ENCODE peak calls at places on chromosomes 2 and 18, in seven cellular contexts. X is RWPE2, A is AG04450, Y is endodermal cell, V is OCI-LY7, B is heart left ventricle, H is cardiac muscle cell. K is an unnamed sample.

GRCh38 chr2:196376984-196377877 is 205.9 kb upstream of the STK17B start:
- DNase-seq in X (no peak), A (no peak), Y (no peak), V (no peak), B (no peak), H (peak), K (peak)

GRCh38 chr2:68317971-68318685 is 1.6 kb downstream of the CNRIP1 start:
- DNase-seq in X (no peak), A (no peak), Y (no peak), V (no peak), B (no peak), H (no peak), K (peak)

GRCh38 chr18:50397023-50397422 is 22.2 kb downstream of the SKA1 start:
- DNase-seq in X (no peak), A (no peak), Y (no peak), V (no peak), B (no peak), H (peak), K (no peak)

GRCh38 chr2:241298554-241299165 is 16.8 kb downstream of the HDLBP start:
- DNase-seq in X (no peak), A (no peak), Y (no peak), V (no peak), B (no peak), H (no peak), K (no peak)

GRCh38 chr2:78982638-78983330 is 42.7 kb upstream of the REG3G start:
- DNase-seq in X (no peak), A (no peak), Y (no peak), V (no peak), B (no peak), H (no peak), K (no peak)

GRCh38 chr18:9814431-9814830 is 71.3 kb upstream of the TXNDC2 start:
- DNase-seq in X (no peak), A (peak), Y (no peak), V (no peak), B (no peak), H (peak), K (peak)

GRCh38 chr2:29582062-29582461 is 339.3 kb downstream of the ALK start:
- DNase-seq in X (no peak), A (no peak), Y (no peak), V (peak), B (no peak), H (no peak), K (no peak)

GRCh38 chr2:218896501-218897393 is 16.1 kb downstream of the WNT10A start:
- DNase-seq in X (no peak), A (no peak), Y (peak), V (peak), B (no peak), H (no peak), K (no peak)

DNA sequence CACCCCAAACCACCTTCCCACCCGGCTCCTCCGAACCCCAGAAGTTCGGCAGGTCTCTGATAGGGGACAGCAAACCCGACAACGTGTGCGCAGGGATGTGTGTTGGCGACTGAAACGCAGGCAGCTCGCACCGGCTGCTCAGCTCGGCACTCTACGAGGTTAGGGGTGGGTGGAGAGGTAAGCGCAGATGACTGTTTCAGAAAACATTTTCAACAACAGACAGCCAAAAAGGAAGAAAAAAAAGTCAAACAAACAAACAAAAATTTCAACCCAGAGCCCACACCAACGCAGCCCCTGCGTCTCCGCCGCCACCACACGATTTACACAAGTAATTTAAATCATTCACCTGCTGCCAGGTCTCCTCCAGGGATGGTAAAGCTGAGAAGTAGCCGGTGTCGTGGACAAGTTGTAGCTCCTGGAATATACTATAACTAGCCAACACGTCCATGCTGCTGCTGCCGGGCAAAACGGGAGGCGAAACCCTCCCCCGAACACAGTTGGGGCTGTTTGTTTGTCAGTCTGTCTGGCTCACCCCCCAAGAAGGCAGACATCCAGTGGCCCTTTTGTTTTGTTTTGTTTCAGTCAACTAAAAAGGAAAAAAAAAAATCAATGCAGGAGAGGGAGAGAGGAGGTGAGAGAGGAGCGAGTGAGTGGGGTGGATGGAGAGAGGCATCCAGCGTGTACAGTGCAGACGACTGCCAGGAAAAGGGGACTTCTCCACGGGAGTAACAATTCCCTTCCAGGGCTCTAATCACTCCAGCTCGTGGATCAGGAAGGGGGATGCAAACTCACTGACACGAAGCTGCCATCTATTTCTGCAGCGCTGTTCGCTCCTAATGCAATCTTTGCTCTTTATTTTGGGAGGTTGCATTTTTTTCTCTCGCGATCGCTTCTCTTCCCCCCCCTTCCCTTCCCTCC is at the start of gene KLF7:
- DNase-seq in X (no peak), A (no peak), Y (peak), V (no peak), B (peak), H (peak), K (no peak)
- H3K4me3 ChIP-seq in X (peak), A (peak), Y (peak), V (no peak), B (peak), H (peak), K (peak)

GRCh38 chr2:234286956-234287355 is 209.9 kb downstream of the ARL4C start:
- DNase-seq in X (no peak), A (no peak), Y (no peak), V (no peak), B (no peak), H (no peak), K (no peak)
- TF ChIP-seq CTCF in X (no peak), A (no peak), Y (no peak), V (no peak), B (no peak), H (no peak), K (no peak)

GRCh38 chr18:58887613-58887963 is 22.9 kb downstream of the ZNF532 start:
- DNase-seq in X (no peak), A (no peak), Y (peak), V (peak), B (peak), H (peak), K (no peak)
- H3K4me3 ChIP-seq in X (no peak), A (no peak), Y (no peak), V (peak), B (no peak), H (no peak), K (no peak)

DNA sequence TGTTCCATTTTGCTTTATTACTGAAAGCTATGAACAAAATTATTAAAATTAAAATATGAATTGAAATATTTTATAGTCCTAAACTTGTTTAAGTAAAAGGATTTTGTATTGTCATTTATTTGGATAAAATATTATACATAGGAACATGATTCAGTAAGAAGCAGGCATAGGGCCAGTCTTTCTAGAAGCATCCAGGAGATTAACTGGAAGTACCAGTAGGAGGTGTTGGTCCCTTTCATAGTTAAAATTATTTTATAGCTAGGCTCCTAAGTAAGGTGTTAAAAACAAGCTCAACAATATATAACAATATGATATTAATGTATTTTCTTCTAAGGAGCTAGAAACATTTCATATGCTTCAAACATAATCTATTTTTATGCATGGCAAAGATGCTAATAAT is 43.7 kb downstream of the FIGN start:
- DNase-seq in X (no peak), A (no peak), Y (no peak), V (no peak), B (no peak), H (peak), K (peak)
- TF ChIP-seq CTCF in X (no peak), A (no peak), Y (peak), V (no peak), B (no peak), H (no peak), K (no peak)

GRCh38 chr18:3995476-3996102 is 459.5 kb downstream of the DLGAP1 start:
- DNase-seq in X (no peak), A (peak), Y (peak), V (peak), B (peak), H (peak), K (peak)
- H3K4me3 ChIP-seq in X (no peak), A (no peak), Y (no peak), V (no peak), B (no peak), H (no peak), K (no peak)

GRCh38 chr2:32064713-32065112 is 1.4 kb downstream of the SPAST start:
- DNase-seq in X (no peak), A (no peak), Y (no peak), V (no peak), B (no peak), H (no peak), K (no peak)

GRCh38 chr2:32064021-32064678 is 794 bp downstream of the SPAST start:
- DNase-seq in X (no peak), A (no peak), Y (no peak), V (peak), B (no peak), H (no peak), K (no peak)

GRCh38 chr2:32061973-32062861 is 1.1 kb upstream of the SPAST start:
- DNase-seq in X (no peak), A (no peak), Y (peak), V (no peak), B (peak), H (peak), K (peak)

GRCh38 chr2:32061430-32061829 is 1.9 kb upstream of the SPAST start:
- DNase-seq in X (no peak), A (no peak), Y (no peak), V (no peak), B (no peak), H (no peak), K (no peak)

GRCh38 chr2:32063310-32064020 is at the start of gene SPAST:
- DNase-seq in X (peak), A (peak), Y (peak), V (peak), B (peak), H (peak), K (peak)
- TF ChIP-seq CTCF in X (peak), A (peak), Y (peak), V (peak), B (peak), H (peak), K (no peak)

GRCh38 chr2:237486819-237487448 is at the start of gene MLPH:
- DNase-seq in X (no peak), A (no peak), Y (peak), V (no peak), B (peak), H (peak), K (peak)
- H3K4me3 ChIP-seq in X (peak), A (peak), Y (peak), V (no peak), B (peak), H (peak), K (peak)

K was measured in fibroblast of mammary gland.